ENCODE peak calls at places on chromosomes 12 and 14, in six cellular contexts. M is cardiac fibroblast; E is amygdala; U is stimulated activated CD4-positive, alpha-beta T cell treated with anti-CD3 and anti-CD28 coated beads, Interleukin-4, amount 100 ng/mL, for 48 hours; W is amniotic epithelial cell; L is M059J. H is an unnamed sample.

GRCh38 chr14:58298477-58298879 is at the start of gene ARID4A:
- DNase-seq in M (no peak), E (peak; percentile 97), U (peak; percentile 54), W (no peak), L (no peak), H (no peak)

GRCh38 chr14:94663965-94664704 is 51.9 kb downstream of the SERPINA3 start:
- DNase-seq in M (no peak), E (no peak), U (no peak), W (no peak), L (no peak), H (no peak)

GRCh38 chr14:50875359-50876090 is 3.7 kb downstream of the ABHD12B start:
- DNase-seq in M (no peak), E (no peak), U (peak; percentile 31), W (peak; percentile 20), L (peak; percentile 11), H (no peak)

GRCh38 chr14:105930572-105930971 is 404.2 kb downstream of the TMEM121 start:
- DNase-seq in M (no peak), E (no peak), U (no peak), W (no peak), L (no peak), H (no peak)

GRCh38 chr12:27539191-27539631 is 15.2 kb downstream of the PPFIBP1 start:
- DNase-seq in M (peak; percentile 65), E (no peak), U (no peak), W (peak; percentile 60), L (peak; percentile 54), H (no peak)

GRCh38 chr14:92632546-92633273 is 115.7 kb downstream of the LGMN start:
- DNase-seq in M (no peak), E (no peak), U (no peak), W (no peak), L (no peak), H (no peak)

GRCh38 chr12:50618864-50619609 is 114.3 kb downstream of the DIP2B start:
- DNase-seq in M (peak; percentile 53), E (no peak), U (no peak), W (peak; percentile 95), L (peak; percentile 94), H (peak; percentile 89)

GRCh38 chr14:49992901-49993335 is 100.0 kb downstream of the ARF6 start:
- DNase-seq in M (peak; percentile 54), E (no peak), U (no peak), W (peak; percentile 53), L (peak; percentile 89), H (no peak)

GRCh38 chr14:94062344-94062904 is 18.6 kb downstream of the DDX24 start:
- DNase-seq in M (no peak), E (no peak), U (no peak), W (peak; percentile 67), L (peak; percentile 78), H (peak; percentile 14)

GRCh38 chr14:106841701-106842100 is 1315.3 kb downstream of the TMEM121 start:
- DNase-seq in M (no peak), E (no peak), U (no peak), W (peak; percentile 0), L (peak; percentile 66), H (no peak)

H was measured in NCI-H226.